ENCODE peak calls at places on chromosomes 16 and 17, in five cellular contexts. Y is AG20443, G is kidney tubule cell, B is left cardiac atrium, U is cardiac fibroblast. H is an unnamed sample.

GRCh38 chr16:2973081-2973480 is 3.9 kb downstream of the PAQR4 start:
- DNase-seq in U (no peak), G (no peak), Y (no peak), B (no peak), H (no peak)

GRCh38 chr17:83173180-83173996 is 94.0 kb downstream of the METRNL start:
- DNase-seq in Y (no peak), U (no peak), B (no peak), G (no peak), H (no peak)

GRCh38 chr16:57475711-57476339 is 10.5 kb downstream of the DOK4 start:
- DNase-seq in G (peak; percentile 38), U (peak; percentile 63), Y (no peak), B (peak; percentile 58), H (peak; percentile 71)

GRCh38 chr17:979539-980405 is at the start of gene NXN:
- DNase-seq in G (peak; percentile 76), U (peak; percentile 83), Y (peak; percentile 98), B (peak; percentile 88), H (peak; percentile 89)

GRCh38 chr17:33385133-33385532 is 92.0 kb upstream of the ASIC2 start:
- DNase-seq in U (no peak), G (no peak), B (no peak), Y (no peak), H (no peak)

GRCh38 chr16:11390573-11391495 is 45.6 kb downstream of the RMI2 start:
- DNase-seq in B (peak; percentile 3), U (no peak), G (no peak), Y (peak; percentile 9), H (no peak)

GRCh38 chr17:66260688-66261087 is 31.5 kb upstream of the APOH start:
- DNase-seq in U (no peak), Y (no peak), G (no peak), B (no peak), H (no peak)

GRCh38 chr16:31093132-31093703 is 1.4 kb downstream of the VKORC1 start:
- DNase-seq in U (peak; percentile 27), B (no peak), Y (peak; percentile 56), G (peak; percentile 54), H (peak; percentile 50)

GRCh38 chr16:35195173-35195863 is 1735.9 kb downstream of the TP53TG3F start:
- DNase-seq in Y (no peak), G (no peak), B (no peak), U (no peak), H (no peak)

GRCh38 chr17:77491921-77492445 is 351.2 kb downstream of the SEC14L1 start:
- DNase-seq in U (no peak), B (no peak), G (no peak), Y (no peak), H (no peak)

GRCh38 chr16:87855852-87856715 is 13.2 kb downstream of the SLC7A5 start:
- DNase-seq in G (peak; percentile 60), B (peak; percentile 59), U (peak; percentile 38), Y (no peak), H (peak; percentile 74)

GRCh38 chr16:81649561-81649960 is 129.5 kb upstream of the PLCG2 start:
- DNase-seq in G (no peak), B (no peak), U (no peak), Y (no peak), H (no peak)

GRCh38 chr16:50279142-50279865 is 13.0 kb downstream of the ADCY7 start:
- DNase-seq in G (peak; percentile 24), B (peak; percentile 75), U (no peak), Y (no peak), H (no peak)

GRCh38 chr16:49639739-49640388 is 216.0 kb downstream of the ZNF423 start:
- DNase-seq in B (peak; percentile 69), G (no peak), U (peak; percentile 73), Y (no peak), H (peak; percentile 83)

GRCh38 chr17:15966879-15967248 is 21.9 kb downstream of the ADORA2B start:
- DNase-seq in B (no peak), G (peak; percentile 64), U (no peak), Y (no peak), H (no peak)

GRCh38 chr16:2682209-2683021 is at the start of gene KCTD5:
- DNase-seq in Y (peak; percentile 98), U (peak; percentile 97), B (peak; percentile 97), G (peak; percentile 97), H (peak; percentile 97)

GRCh38 chr16:85515830-85516397 is 97.2 kb upstream of the GSE1 start:
- DNase-seq in G (peak; percentile 13), Y (no peak), B (no peak), U (no peak), H (no peak)

GRCh38 chr16:12206031-12206748 is 229.7 kb downstream of the SNX29 start:
- DNase-seq in G (no peak), Y (no peak), B (no peak), U (no peak), H (no peak)

GRCh38 chr16:68000024-68000423 is 740 bp upstream of the DPEP2 start:
- DNase-seq in U (no peak), B (no peak), G (no peak), Y (no peak), H (no peak)

GRCh38 chr17:83144421-83145357 is 65.3 kb downstream of the METRNL start:
- DNase-seq in B (peak; percentile 55), Y (peak; percentile 82), G (no peak), U (peak; percentile 51), H (peak; percentile 48)

GRCh38 chr17:69928586-69928985 is 146.4 kb upstream of the KCNJ16 start:
- DNase-seq in Y (no peak), B (no peak), U (no peak), G (no peak), H (no peak)

GRCh38 chr16:70694088-70694487 is 8.2 kb upstream of the MTSS2 start:
- DNase-seq in U (peak; percentile 83), G (peak; percentile 95), B (no peak), Y (peak; percentile 89), H (peak; percentile 94)

GRCh38 chr16:21634216-21634615 is 18.2 kb downstream of the IGSF6 start:
- DNase-seq in Y (no peak), G (peak; percentile 45), U (no peak), B (no peak), H (no peak)

GRCh38 chr17:6862122-6862521 is 30.6 kb upstream of the TEKT1 start:
- DNase-seq in Y (no peak), B (no peak), U (no peak), G (no peak), H (no peak)

GRCh38 chr16:53789159-53789558 is 85.2 kb downstream of the FTO start:
- DNase-seq in G (peak; percentile 78), U (peak; percentile 74), Y (peak; percentile 72), B (no peak), H (peak; percentile 52)

GRCh38 chr17:40463122-40463550 is 19.9 kb downstream of the IGFBP4 start:
- DNase-seq in G (no peak), Y (no peak), U (peak; percentile 62), B (peak; percentile 31), H (no peak)

GRCh38 chr17:9294661-9295210 is 273.4 kb downstream of the NTN1 start:
- DNase-seq in Y (no peak), B (no peak), G (no peak), U (no peak), H (no peak)

GRCh38 chr17:49978501-49978900 is 9.5 kb downstream of the DLX4 start:
- DNase-seq in B (no peak), Y (no peak), U (no peak), G (no peak), H (no peak)

H was measured in hepatic stellate cell.